ENCODE peak calls at places on chromosomes 11 and 22, in seven cellular contexts. One of them, this sample, is unnamed.

GRCh38 chr22:28025333-28025732 is 106.3 kb upstream of the PITPNB start:
- DNase-seq in A549: no peak
- DNase-seq in lung: no peak
- DNase-seq in neural progenitor cell: no peak
- DNase-seq in body of pancreas: no peak
- DNase-seq in cardiac muscle cell: no peak
- DNase-seq in stomach: peak
- DNase-seq in this sample: no peak

GRCh38 chr11:125429174-125429707 is 66.8 kb downstream of the FEZ1 start:
- DNase-seq in A549: peak
- DNase-seq in body of pancreas: peak
- DNase-seq in cardiac muscle cell: peak
- DNase-seq in stomach: peak
- DNase-seq in neural progenitor cell: peak
- DNase-seq in lung: no peak
- DNase-seq in this sample: no peak

GRCh38 chr11:11973361-11973800 is 35.0 kb downstream of the DKK3 start:
- DNase-seq in lung: no peak
- DNase-seq in neural progenitor cell: no peak
- DNase-seq in A549: no peak
- DNase-seq in cardiac muscle cell: peak
- DNase-seq in stomach: peak
- DNase-seq in body of pancreas: peak
- DNase-seq in this sample: peak

GRCh38 chr11:24935059-24935458 is 438.2 kb downstream of the LUZP2 start:
- DNase-seq in A549: no peak
- DNase-seq in stomach: no peak
- DNase-seq in neural progenitor cell: no peak
- DNase-seq in cardiac muscle cell: no peak
- DNase-seq in body of pancreas: no peak
- DNase-seq in lung: no peak
- DNase-seq in this sample: no peak

GRCh38 chr11:60338053-60338452 is 11.0 kb downstream of the MS4A6E start:
- DNase-seq in body of pancreas: no peak
- DNase-seq in lung: no peak
- DNase-seq in neural progenitor cell: no peak
- DNase-seq in cardiac muscle cell: no peak
- DNase-seq in A549: no peak
- DNase-seq in stomach: no peak
- DNase-seq in this sample: no peak

GRCh38 chr11:6404341-6405038 is 14.2 kb downstream of the SMPD1 start:
- DNase-seq in cardiac muscle cell: no peak
- DNase-seq in stomach: no peak
- DNase-seq in lung: no peak
- DNase-seq in neural progenitor cell: peak
- DNase-seq in A549: no peak
- DNase-seq in body of pancreas: no peak
- DNase-seq in this sample: no peak

GRCh38 chr22:19554834-19555404 is 30.7 kb upstream of the CLDN5 start:
- DNase-seq in neural progenitor cell: peak
- DNase-seq in A549: peak
- DNase-seq in stomach: no peak
- DNase-seq in body of pancreas: no peak
- DNase-seq in lung: no peak
- DNase-seq in cardiac muscle cell: peak
- DNase-seq in this sample: no peak

GRCh38 chr11:87493516-87493915 is 455.8 kb downstream of the TMEM135 start:
- DNase-seq in neural progenitor cell: peak
- DNase-seq in stomach: no peak
- DNase-seq in body of pancreas: no peak
- DNase-seq in lung: no peak
- DNase-seq in A549: no peak
- DNase-seq in cardiac muscle cell: no peak
- DNase-seq in this sample: no peak

GRCh38 chr11:118998388-118998717 is 415 bp downstream of the CENATAC start:
- DNase-seq in A549: no peak
- DNase-seq in neural progenitor cell: no peak
- DNase-seq in lung: no peak
- DNase-seq in stomach: no peak
- DNase-seq in body of pancreas: no peak
- DNase-seq in cardiac muscle cell: no peak
- DNase-seq in this sample: no peak

GRCh38 chr11:36702330-36703054 is 104.5 kb upstream of the RAG2 start:
- DNase-seq in A549: peak
- DNase-seq in cardiac muscle cell: peak
- DNase-seq in neural progenitor cell: peak
- DNase-seq in body of pancreas: peak
- DNase-seq in lung: peak
- DNase-seq in stomach: no peak
- DNase-seq in this sample: no peak

GRCh38 chr11:77379253-77379652 is 77.8 kb upstream of the GDPD4 start:
- DNase-seq in A549: no peak
- DNase-seq in cardiac muscle cell: peak
- DNase-seq in neural progenitor cell: no peak
- DNase-seq in stomach: no peak
- DNase-seq in lung: no peak
- DNase-seq in body of pancreas: no peak
- DNase-seq in this sample: no peak

GRCh38 chr11:120203626-120204025 is 7.2 kb upstream of the OAF start:
- DNase-seq in cardiac muscle cell: no peak
- DNase-seq in stomach: no peak
- DNase-seq in body of pancreas: no peak
- DNase-seq in lung: no peak
- DNase-seq in neural progenitor cell: no peak
- DNase-seq in A549: no peak
- DNase-seq in this sample: no peak

GRCh38 chr11:74417379-74417804 is 19.2 kb upstream of the PGM2L1 start:
- DNase-seq in stomach: no peak
- DNase-seq in lung: peak
- DNase-seq in neural progenitor cell: no peak
- DNase-seq in body of pancreas: peak
- DNase-seq in A549: no peak
- DNase-seq in cardiac muscle cell: no peak
- DNase-seq in this sample: no peak

GRCh38 chr11:118911880-118912741 is 13.6 kb downstream of the BCL9L start:
- DNase-seq in A549: peak
- DNase-seq in neural progenitor cell: peak
- DNase-seq in cardiac muscle cell: peak
- DNase-seq in stomach: no peak
- DNase-seq in body of pancreas: peak
- DNase-seq in lung: peak
- DNase-seq in this sample: peak

GRCh38 chr11:123560001-123560400 is 94.4 kb downstream of the SCN3B start:
- DNase-seq in stomach: peak
- DNase-seq in cardiac muscle cell: peak
- DNase-seq in A549: no peak
- DNase-seq in neural progenitor cell: peak
- DNase-seq in lung: no peak
- DNase-seq in body of pancreas: peak
- DNase-seq in this sample: no peak

GRCh38 chr11:10012068-10012467 is 282.0 kb downstream of the SBF2 start:
- DNase-seq in cardiac muscle cell: no peak
- DNase-seq in A549: no peak
- DNase-seq in body of pancreas: no peak
- DNase-seq in lung: no peak
- DNase-seq in stomach: no peak
- DNase-seq in neural progenitor cell: no peak
- DNase-seq in this sample: no peak

GRCh38 chr22:49968313-49968830 is 7.8 kb downstream of the PIM3 start:
- DNase-seq in body of pancreas: no peak
- DNase-seq in stomach: peak
- DNase-seq in cardiac muscle cell: no peak
- DNase-seq in neural progenitor cell: no peak
- DNase-seq in A549: no peak
- DNase-seq in lung: no peak
- DNase-seq in this sample: peak

GRCh38 chr22:30573594-30574094 is 821 bp downstream of the GAL3ST1 start:
- DNase-seq in stomach: peak
- DNase-seq in A549: no peak
- DNase-seq in body of pancreas: peak
- DNase-seq in cardiac muscle cell: no peak
- DNase-seq in neural progenitor cell: no peak
- DNase-seq in lung: no peak
- DNase-seq in this sample: no peak

GRCh38 chr22:30575859-30576258 is 1.4 kb upstream of the GAL3ST1 start:
- DNase-seq in neural progenitor cell: no peak
- DNase-seq in A549: no peak
- DNase-seq in stomach: peak
- DNase-seq in cardiac muscle cell: no peak
- DNase-seq in lung: no peak
- DNase-seq in body of pancreas: peak
- DNase-seq in this sample: no peak

GRCh38 chr22:30572840-30573593 is 1.4 kb downstream of the GAL3ST1 start:
- DNase-seq in body of pancreas: peak
- DNase-seq in A549: peak
- DNase-seq in cardiac muscle cell: no peak
- DNase-seq in neural progenitor cell: no peak
- DNase-seq in lung: no peak
- DNase-seq in stomach: no peak
- DNase-seq in this sample: no peak

GRCh38 chr22:30575011-30575671 is 676 bp upstream of the GAL3ST1 start:
- DNase-seq in body of pancreas: peak
- DNase-seq in A549: no peak
- DNase-seq in lung: peak
- DNase-seq in stomach: peak
- DNase-seq in cardiac muscle cell: peak
- DNase-seq in neural progenitor cell: peak
- DNase-seq in this sample: peak

GRCh38 chr22:30574095-30574981 is at the start of gene GAL3ST1:
- DNase-seq in lung: no peak
- DNase-seq in A549: peak
- DNase-seq in stomach: peak
- DNase-seq in cardiac muscle cell: no peak
- DNase-seq in body of pancreas: peak
- DNase-seq in neural progenitor cell: peak
- DNase-seq in this sample: no peak
- H3K4me3 ChIP-seq in lung: no peak
- H3K4me3 ChIP-seq in A549: peak
- H3K4me3 ChIP-seq in stomach: peak
- H3K4me3 ChIP-seq in cardiac muscle cell: peak
- H3K4me3 ChIP-seq in body of pancreas: peak
- H3K4me3 ChIP-seq in neural progenitor cell: peak
- H3K4me3 ChIP-seq in this sample: peak

DNA sequence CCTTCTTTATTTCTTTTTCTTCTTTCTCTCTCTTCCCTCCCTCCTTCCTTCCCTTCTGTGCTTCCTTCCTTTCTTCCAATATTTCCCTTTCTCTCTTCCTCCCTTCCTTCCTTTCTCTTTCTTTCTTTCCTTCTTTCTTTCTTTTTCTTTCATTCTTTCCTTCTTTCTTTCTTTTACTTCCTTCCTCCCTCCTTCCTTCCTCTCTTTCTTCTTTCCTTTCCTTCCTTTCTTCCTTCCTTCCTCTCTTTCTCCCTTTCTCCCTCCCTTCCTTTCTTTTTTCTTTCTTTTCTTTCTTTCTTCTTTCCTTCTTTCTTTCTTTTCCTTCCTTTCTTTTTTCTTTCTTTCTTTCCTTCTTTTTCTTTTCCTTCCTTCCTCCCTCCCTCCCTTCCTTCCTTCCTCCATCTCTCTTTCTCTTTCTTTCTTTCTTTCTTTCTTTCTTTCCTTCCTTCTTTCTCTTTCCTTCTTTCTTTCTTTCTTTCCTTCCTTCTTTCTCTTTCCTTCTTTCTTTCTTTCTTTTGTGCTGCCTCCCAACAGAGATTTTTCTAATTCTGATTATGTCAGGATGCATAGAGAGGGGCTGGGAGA is 1.0 kb downstream of the APOBEC3A start:
- DNase-seq in cardiac muscle cell: no peak
- DNase-seq in neural progenitor cell: no peak
- DNase-seq in body of pancreas: no peak
- DNase-seq in stomach: no peak
- DNase-seq in lung: no peak
- DNase-seq in A549: no peak
- DNase-seq in this sample: no peak
- TF ChIP-seq CTCF in cardiac muscle cell: no peak
- TF ChIP-seq CTCF in neural progenitor cell: no peak
- TF ChIP-seq CTCF in body of pancreas: no peak
- TF ChIP-seq CTCF in stomach: no peak
- TF ChIP-seq CTCF in lung: no peak
- TF ChIP-seq CTCF in A549: no peak
- TF ChIP-seq CTCF in this sample: no peak

GRCh38 chr22:38298312-38299000 is 18.8 kb downstream of the CSNK1E start:
- DNase-seq in A549: no peak
- DNase-seq in cardiac muscle cell: peak
- DNase-seq in neural progenitor cell: peak
- DNase-seq in lung: no peak
- DNase-seq in body of pancreas: no peak
- DNase-seq in stomach: no peak
- DNase-seq in this sample: no peak

GRCh38 chr22:38302906-38303305 is 14.3 kb downstream of the CSNK1E start:
- DNase-seq in body of pancreas: no peak
- DNase-seq in cardiac muscle cell: no peak
- DNase-seq in A549: no peak
- DNase-seq in neural progenitor cell: no peak
- DNase-seq in stomach: no peak
- DNase-seq in lung: no peak
- DNase-seq in this sample: no peak

GRCh38 chr22:38299758-38300157 is 17.5 kb downstream of the CSNK1E start:
- DNase-seq in neural progenitor cell: no peak
- DNase-seq in cardiac muscle cell: no peak
- DNase-seq in lung: no peak
- DNase-seq in A549: no peak
- DNase-seq in body of pancreas: no peak
- DNase-seq in stomach: no peak
- DNase-seq in this sample: no peak

GRCh38 chr22:38299001-38299651 is 18.1 kb downstream of the CSNK1E start:
- DNase-seq in A549: no peak
- DNase-seq in body of pancreas: peak
- DNase-seq in lung: no peak
- DNase-seq in neural progenitor cell: no peak
- DNase-seq in stomach: no peak
- DNase-seq in cardiac muscle cell: no peak
- DNase-seq in this sample: no peak

GRCh38 chr22:38300197-38300945 is 16.9 kb downstream of the CSNK1E start:
- DNase-seq in lung: no peak
- DNase-seq in A549: no peak
- DNase-seq in body of pancreas: no peak
- DNase-seq in cardiac muscle cell: no peak
- DNase-seq in neural progenitor cell: no peak
- DNase-seq in stomach: no peak
- DNase-seq in this sample: no peak
- H3K27ac ChIP-seq in lung: no peak
- H3K27ac ChIP-seq in A549: no peak
- H3K27ac ChIP-seq in body of pancreas: no peak
- H3K27ac ChIP-seq in cardiac muscle cell: peak
- H3K27ac ChIP-seq in neural progenitor cell: no peak
- H3K27ac ChIP-seq in stomach: peak
- H3K27ac ChIP-seq in this sample: no peak

DNA sequence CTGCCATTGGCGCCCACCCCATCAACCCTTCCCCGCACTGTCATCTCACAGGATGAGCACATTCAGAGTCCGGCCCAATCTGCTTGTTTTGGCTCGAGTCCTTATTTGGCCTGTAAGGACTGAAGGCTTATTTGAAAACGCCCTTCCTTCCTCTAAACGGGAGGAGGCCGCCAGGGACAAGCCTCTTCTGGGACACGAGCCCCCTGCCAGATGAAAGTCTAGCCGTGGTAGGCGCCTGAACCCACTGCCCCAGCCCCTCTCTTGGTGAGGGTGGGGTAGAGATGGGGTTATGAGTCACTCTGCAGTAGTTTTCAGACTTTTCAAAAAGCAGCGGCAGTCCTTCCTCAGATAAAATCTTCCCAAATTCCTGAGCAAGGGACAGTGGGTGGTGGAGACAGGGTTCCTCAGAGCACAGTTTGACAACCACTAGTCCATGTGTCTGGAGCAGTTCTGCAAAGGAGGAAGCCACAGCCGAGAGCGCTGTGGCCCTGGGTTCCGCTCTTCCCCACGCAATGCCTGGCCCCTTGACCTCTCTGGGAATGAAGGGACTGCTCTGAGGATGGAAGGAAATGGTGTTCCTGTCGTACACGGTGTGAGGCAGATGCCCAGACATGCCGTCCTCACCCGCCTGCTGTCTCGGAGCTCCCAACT is 57.0 kb downstream of the MYH9 start:
- DNase-seq in lung: peak
- DNase-seq in neural progenitor cell: no peak
- DNase-seq in stomach: no peak
- DNase-seq in A549: no peak
- DNase-seq in body of pancreas: no peak
- DNase-seq in cardiac muscle cell: peak
- DNase-seq in this sample: no peak
- H3K4me3 ChIP-seq in lung: no peak
- H3K4me3 ChIP-seq in neural progenitor cell: no peak
- H3K4me3 ChIP-seq in stomach: peak
- H3K4me3 ChIP-seq in A549: no peak
- H3K4me3 ChIP-seq in body of pancreas: no peak
- H3K4me3 ChIP-seq in cardiac muscle cell: no peak
- H3K4me3 ChIP-seq in this sample: peak